ENCODE peak calls at places on chromosomes 11 and 22, in eight cellular contexts. Q is MM.1S, M is bronchial epithelial cell, K is brain microvascular endothelial cell, T is lower leg skin, P is astrocyte of the spinal cord, U is uterus, Z is mammary epithelial cell. W is an unnamed sample.

GRCh38 chr11:102552447-102553200 is 22.1 kb upstream of the MMP7 start:
- DNase-seq in Q (no peak), M (peak), K (no peak), T (no peak), P (peak), U (no peak), Z (peak), W (no peak)

GRCh38 chr11:199004-199581 is 6.2 kb downstream of the SCGB1C1 start:
- DNase-seq in Q (no peak), M (no peak), K (no peak), T (no peak), P (no peak), U (no peak), Z (no peak), W (no peak)

GRCh38 chr11:820655-821512 is 2.2 kb downstream of the PNPLA2 start:
- DNase-seq in Q (no peak), M (peak), K (no peak), T (peak), P (no peak), U (no peak), Z (peak), W (no peak)

GRCh38 chr11:101401245-101401644 is 182.6 kb downstream of the TRPC6 start:
- DNase-seq in Q (no peak), M (no peak), K (peak), T (no peak), P (peak), U (no peak), Z (no peak), W (no peak)

GRCh38 chr11:108803781-108804180 is 138.9 kb downstream of the DDX10 start:
- DNase-seq in Q (no peak), M (no peak), K (peak), T (no peak), P (peak), U (no peak), Z (no peak), W (no peak)

GRCh38 chr22:19658967-19659804 is 55.1 kb upstream of the SEPTIN5 start:
- DNase-seq in Q (no peak), M (no peak), K (no peak), T (no peak), P (no peak), U (no peak), Z (no peak), W (no peak)

GRCh38 chr11:89405629-89406028 is 85.5 kb downstream of the NOX4 start:
- DNase-seq in Q (peak), M (peak), K (no peak), T (no peak), P (peak), U (no peak), Z (peak), W (no peak)

GRCh38 chr22:44091751-44092150 is 67.6 kb downstream of the PARVB start:
- DNase-seq in Q (no peak), M (no peak), K (no peak), T (no peak), P (no peak), U (no peak), Z (no peak), W (no peak)

GRCh38 chr11:16613401-16614381 is 124.8 kb upstream of the C11orf58 start:
- DNase-seq in Q (peak), M (peak), K (peak), T (peak), P (peak), U (peak), Z (peak), W (peak)

DNA sequence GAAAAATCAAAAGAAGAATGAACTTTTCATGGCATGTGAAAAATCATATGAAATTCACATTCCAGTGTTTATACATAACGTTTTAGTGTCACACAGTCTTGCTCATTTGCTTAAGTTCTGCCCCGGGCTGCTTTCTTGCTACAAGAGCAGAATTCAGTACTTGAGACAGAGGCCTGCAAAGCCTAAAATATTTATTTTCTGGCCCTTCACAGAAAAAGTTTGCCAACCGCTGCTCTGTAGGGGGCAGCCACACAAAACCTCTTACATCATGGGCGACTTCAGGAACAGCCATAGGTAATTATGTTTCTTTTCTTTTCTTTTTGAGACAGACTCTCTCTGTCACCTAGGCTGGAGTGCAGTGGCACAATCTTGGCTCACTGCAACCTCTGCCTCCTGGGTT is 1.0 kb upstream of the ATG2A start:
- DNase-seq in Q (peak), M (peak), K (peak), T (no peak), P (peak), U (no peak), Z (no peak), W (no peak)
- TF ChIP-seq CTCF in Q (peak), M (no peak), K (peak), T (no peak), P (peak), U (no peak), Z (peak), W (peak)

DNA sequence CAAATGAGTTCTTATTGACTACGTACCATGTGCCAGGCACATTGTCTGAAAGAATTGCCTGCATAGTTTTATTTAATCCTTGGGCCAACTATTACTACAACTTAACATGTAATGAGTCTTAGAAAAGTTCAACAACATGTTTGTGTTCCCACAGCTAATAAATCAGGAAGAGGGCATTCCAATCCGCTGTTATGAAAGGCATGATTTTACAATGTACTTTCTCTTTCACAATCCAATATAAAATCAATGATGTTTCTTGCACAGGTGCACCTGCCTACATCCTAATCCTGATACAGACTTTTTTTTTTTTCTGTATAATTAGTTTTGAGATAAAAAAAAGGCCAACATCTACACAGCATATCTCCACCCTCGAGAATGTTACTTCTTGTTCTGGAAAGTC is 728.4 kb upstream of the CCDC90B start:
- DNase-seq in Q (no peak), M (no peak), K (no peak), T (no peak), P (no peak), U (no peak), Z (no peak), W (no peak)
- H3K4me3 ChIP-seq in Q (no peak), M (no peak), K (no peak), T (no peak), P (no peak), U (no peak), Z (no peak), W (no peak)

DNA sequence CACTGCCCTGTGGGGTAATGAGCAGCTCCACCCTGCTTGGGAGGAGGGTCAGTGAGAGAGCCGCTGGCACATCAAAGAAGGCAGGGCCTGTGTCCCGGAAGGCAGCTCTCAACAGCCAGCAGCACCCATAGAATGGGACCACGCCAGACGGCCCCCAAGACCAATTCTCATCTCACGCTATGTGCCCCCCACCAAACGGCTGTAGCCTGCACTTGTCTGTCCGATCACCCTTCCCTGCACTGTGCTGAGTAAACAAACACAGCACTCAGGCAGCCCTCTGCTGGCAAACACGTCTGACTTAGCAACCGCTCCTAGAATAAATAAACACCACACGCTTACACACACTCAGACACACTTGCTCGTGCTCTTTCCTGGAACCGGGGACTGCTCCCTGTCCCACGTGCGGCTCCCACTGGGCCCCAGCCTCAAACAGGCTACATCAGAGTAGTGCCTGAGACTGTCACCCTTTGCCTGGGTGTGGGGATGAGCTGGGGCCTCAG is 53.2 kb upstream of the CDON start:
- DNase-seq in Q (no peak), M (peak), K (peak), T (peak), P (peak), U (peak), Z (no peak), W (no peak)
- TF ChIP-seq CTCF in Q (no peak), M (peak), K (peak), T (no peak), P (peak), U (peak), Z (no peak), W (no peak)

DNA sequence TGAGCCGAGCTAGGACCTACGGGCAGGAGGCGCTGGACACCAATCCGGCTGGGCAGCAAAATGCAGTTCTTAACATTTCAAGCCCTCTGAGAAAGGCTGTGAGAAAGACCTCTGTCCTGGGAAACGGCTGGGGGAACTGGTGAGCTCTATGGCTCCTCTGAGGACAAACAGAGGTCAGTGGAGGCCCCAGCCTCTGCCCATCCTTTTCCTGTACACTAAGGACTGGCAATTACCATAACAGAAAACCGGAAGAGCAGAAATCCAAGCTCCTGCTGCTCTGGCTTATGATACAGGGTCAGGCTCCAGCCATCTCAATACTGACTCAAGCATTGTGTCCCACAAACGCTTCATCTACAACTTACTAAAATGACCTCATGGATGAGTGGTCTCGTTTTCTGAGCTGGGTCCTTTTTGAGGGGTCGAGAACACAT is 2.2 kb downstream of the TESMIN start:
- DNase-seq in Q (no peak), M (no peak), K (peak), T (no peak), P (peak), U (no peak), Z (no peak), W (no peak)
- H3K4me3 ChIP-seq in Q (no peak), M (no peak), K (no peak), T (no peak), P (no peak), U (no peak), Z (no peak), W (no peak)